ENCODE peak calls at places on chromosomes 12 and 14, in ten cellular contexts. One of them, this sample, is unnamed.

GRCh38 chr12:109134186-109134917 is 18.0 kb downstream of the ACACB start:
- DNase-seq in HT1080: peak
- DNase-seq in GM23338: peak
- DNase-seq in HTR-8/SVneo: peak
- DNase-seq in SW 1271: no peak
- DNase-seq in DMS79: no peak
- DNase-seq in GM13977: peak
- DNase-seq in choroid plexus epithelial cell: peak
- DNase-seq in NCI-H345: no peak
- DNase-seq in GM03348: peak
- DNase-seq in this sample: peak

GRCh38 chr14:50615566-50615965 is 52.5 kb downstream of the SAV1 start:
- DNase-seq in HT1080: no peak
- DNase-seq in choroid plexus epithelial cell: no peak
- DNase-seq in SW 1271: no peak
- DNase-seq in GM03348: no peak
- DNase-seq in DMS79: no peak
- DNase-seq in GM13977: no peak
- DNase-seq in HTR-8/SVneo: no peak
- DNase-seq in GM23338: no peak
- DNase-seq in NCI-H345: no peak
- DNase-seq in this sample: no peak

GRCh38 chr12:45708901-45709300 is 20.6 kb upstream of the ARID2 start:
- DNase-seq in GM13977: no peak
- DNase-seq in GM03348: no peak
- DNase-seq in HT1080: no peak
- DNase-seq in HTR-8/SVneo: no peak
- DNase-seq in choroid plexus epithelial cell: no peak
- DNase-seq in GM23338: no peak
- DNase-seq in SW 1271: no peak
- DNase-seq in NCI-H345: no peak
- DNase-seq in DMS79: no peak
- DNase-seq in this sample: no peak

GRCh38 chr12:12028668-12029402 is 41.9 kb upstream of the BCL2L14 start:
- DNase-seq in GM13977: no peak
- DNase-seq in GM23338: no peak
- DNase-seq in choroid plexus epithelial cell: no peak
- DNase-seq in DMS79: no peak
- DNase-seq in HT1080: no peak
- DNase-seq in NCI-H345: no peak
- DNase-seq in SW 1271: no peak
- DNase-seq in HTR-8/SVneo: no peak
- DNase-seq in GM03348: no peak
- DNase-seq in this sample: no peak

GRCh38 chr14:55730602-55731001 is 150.6 kb downstream of the KTN1 start:
- DNase-seq in NCI-H345: no peak
- DNase-seq in GM03348: no peak
- DNase-seq in DMS79: no peak
- DNase-seq in choroid plexus epithelial cell: no peak
- DNase-seq in HTR-8/SVneo: no peak
- DNase-seq in GM13977: no peak
- DNase-seq in SW 1271: no peak
- DNase-seq in GM23338: no peak
- DNase-seq in HT1080: no peak
- DNase-seq in this sample: no peak

GRCh38 chr12:49334226-49334625 is 2.8 kb downstream of the C1QL4 start:
- DNase-seq in HTR-8/SVneo: no peak
- DNase-seq in choroid plexus epithelial cell: no peak
- DNase-seq in SW 1271: no peak
- DNase-seq in DMS79: no peak
- DNase-seq in GM03348: no peak
- DNase-seq in HT1080: no peak
- DNase-seq in NCI-H345: no peak
- DNase-seq in GM23338: no peak
- DNase-seq in GM13977: no peak
- DNase-seq in this sample: no peak

GRCh38 chr12:52193991-52194390 is 2.2 kb upstream of the KRT80 start:
- DNase-seq in SW 1271: no peak
- DNase-seq in HTR-8/SVneo: peak
- DNase-seq in NCI-H345: no peak
- DNase-seq in GM13977: no peak
- DNase-seq in DMS79: no peak
- DNase-seq in choroid plexus epithelial cell: peak
- DNase-seq in GM03348: no peak
- DNase-seq in GM23338: no peak
- DNase-seq in HT1080: no peak
- DNase-seq in this sample: peak

GRCh38 chr14:96246535-96246839 is 9.5 kb upstream of the BDKRB1 start:
- DNase-seq in choroid plexus epithelial cell: peak
- DNase-seq in HT1080: peak
- DNase-seq in HTR-8/SVneo: peak
- DNase-seq in DMS79: no peak
- DNase-seq in GM13977: no peak
- DNase-seq in GM23338: no peak
- DNase-seq in GM03348: peak
- DNase-seq in NCI-H345: no peak
- DNase-seq in SW 1271: no peak
- DNase-seq in this sample: peak

GRCh38 chr12:57430117-57430930 is 519 bp downstream of the R3HDM2 start:
- DNase-seq in choroid plexus epithelial cell: peak
- DNase-seq in SW 1271: peak
- DNase-seq in HT1080: peak
- DNase-seq in GM03348: peak
- DNase-seq in GM23338: peak
- DNase-seq in GM13977: peak
- DNase-seq in NCI-H345: no peak
- DNase-seq in HTR-8/SVneo: no peak
- DNase-seq in DMS79: peak
- DNase-seq in this sample: no peak

GRCh38 chr14:70366890-70367289 is 7.4 kb upstream of the COX16 start:
- DNase-seq in SW 1271: no peak
- DNase-seq in GM03348: no peak
- DNase-seq in NCI-H345: no peak
- DNase-seq in GM23338: no peak
- DNase-seq in GM13977: no peak
- DNase-seq in HTR-8/SVneo: no peak
- DNase-seq in HT1080: no peak
- DNase-seq in choroid plexus epithelial cell: no peak
- DNase-seq in DMS79: no peak
- DNase-seq in this sample: no peak

GRCh38 chr12:19967001-19967400 is 401.3 kb upstream of the PDE3A start:
- DNase-seq in HTR-8/SVneo: no peak
- DNase-seq in NCI-H345: peak
- DNase-seq in GM23338: no peak
- DNase-seq in HT1080: no peak
- DNase-seq in choroid plexus epithelial cell: no peak
- DNase-seq in DMS79: no peak
- DNase-seq in GM03348: no peak
- DNase-seq in SW 1271: no peak
- DNase-seq in GM13977: no peak
- DNase-seq in this sample: no peak

GRCh38 chr12:14775652-14776020 is 27.6 kb downstream of the WBP11 start:
- DNase-seq in GM13977: no peak
- DNase-seq in NCI-H345: no peak
- DNase-seq in GM03348: peak
- DNase-seq in GM23338: no peak
- DNase-seq in choroid plexus epithelial cell: peak
- DNase-seq in HTR-8/SVneo: no peak
- DNase-seq in HT1080: no peak
- DNase-seq in SW 1271: no peak
- DNase-seq in DMS79: no peak
- DNase-seq in this sample: peak

GRCh38 chr12:95874452-95874851 is 15.7 kb downstream of the SNRPF start:
- DNase-seq in GM03348: no peak
- DNase-seq in NCI-H345: no peak
- DNase-seq in DMS79: no peak
- DNase-seq in SW 1271: no peak
- DNase-seq in HTR-8/SVneo: no peak
- DNase-seq in choroid plexus epithelial cell: no peak
- DNase-seq in GM13977: no peak
- DNase-seq in GM23338: peak
- DNase-seq in HT1080: no peak
- DNase-seq in this sample: no peak

GRCh38 chr12:120358412-120359158 is 10.4 kb downstream of the MSI1 start:
- DNase-seq in choroid plexus epithelial cell: no peak
- DNase-seq in SW 1271: no peak
- DNase-seq in HTR-8/SVneo: no peak
- DNase-seq in GM13977: no peak
- DNase-seq in GM23338: peak
- DNase-seq in GM03348: no peak
- DNase-seq in DMS79: no peak
- DNase-seq in NCI-H345: no peak
- DNase-seq in HT1080: no peak
- DNase-seq in this sample: no peak

GRCh38 chr14:92037989-92038388 is 1.9 kb downstream of the TRIP11 start:
- DNase-seq in GM03348: no peak
- DNase-seq in GM23338: no peak
- DNase-seq in SW 1271: no peak
- DNase-seq in choroid plexus epithelial cell: peak
- DNase-seq in DMS79: no peak
- DNase-seq in GM13977: no peak
- DNase-seq in NCI-H345: no peak
- DNase-seq in HT1080: no peak
- DNase-seq in HTR-8/SVneo: no peak
- DNase-seq in this sample: no peak

GRCh38 chr14:71183856-71184255 is 276.6 kb downstream of the PCNX1 start:
- DNase-seq in GM03348: no peak
- DNase-seq in GM13977: no peak
- DNase-seq in DMS79: peak
- DNase-seq in HT1080: no peak
- DNase-seq in SW 1271: no peak
- DNase-seq in GM23338: no peak
- DNase-seq in HTR-8/SVneo: no peak
- DNase-seq in choroid plexus epithelial cell: no peak
- DNase-seq in NCI-H345: peak
- DNase-seq in this sample: no peak

GRCh38 chr14:29709490-29709889 is 218.2 kb downstream of the PRKD1 start:
- DNase-seq in GM23338: no peak
- DNase-seq in GM03348: peak
- DNase-seq in HTR-8/SVneo: no peak
- DNase-seq in HT1080: no peak
- DNase-seq in SW 1271: no peak
- DNase-seq in GM13977: no peak
- DNase-seq in NCI-H345: no peak
- DNase-seq in DMS79: no peak
- DNase-seq in choroid plexus epithelial cell: peak
- DNase-seq in this sample: no peak

GRCh38 chr12:69196302-69197288 is 42.8 kb upstream of the CPSF6 start:
- DNase-seq in GM03348: no peak
- DNase-seq in HTR-8/SVneo: no peak
- DNase-seq in HT1080: peak
- DNase-seq in GM23338: peak
- DNase-seq in SW 1271: no peak
- DNase-seq in DMS79: no peak
- DNase-seq in choroid plexus epithelial cell: peak
- DNase-seq in NCI-H345: no peak
- DNase-seq in GM13977: no peak
- DNase-seq in this sample: peak

GRCh38 chr14:93007225-93007997 is 84.5 kb downstream of the CHGA start:
- DNase-seq in GM03348: peak
- DNase-seq in GM23338: no peak
- DNase-seq in HTR-8/SVneo: no peak
- DNase-seq in GM13977: no peak
- DNase-seq in NCI-H345: no peak
- DNase-seq in HT1080: peak
- DNase-seq in choroid plexus epithelial cell: peak
- DNase-seq in SW 1271: no peak
- DNase-seq in DMS79: no peak
- DNase-seq in this sample: peak

GRCh38 chr14:74959596-74960180 is 4.3 kb upstream of the PGF start:
- DNase-seq in SW 1271: no peak
- DNase-seq in GM13977: no peak
- DNase-seq in HT1080: peak
- DNase-seq in HTR-8/SVneo: no peak
- DNase-seq in GM23338: no peak
- DNase-seq in DMS79: peak
- DNase-seq in choroid plexus epithelial cell: no peak
- DNase-seq in NCI-H345: no peak
- DNase-seq in GM03348: no peak
- DNase-seq in this sample: peak

GRCh38 chr14:91114079-91115065 is 499 bp downstream of the DGLUCY start:
- DNase-seq in SW 1271: peak
- DNase-seq in choroid plexus epithelial cell: peak
- DNase-seq in DMS79: peak
- DNase-seq in NCI-H345: peak
- DNase-seq in GM13977: peak
- DNase-seq in GM03348: peak
- DNase-seq in GM23338: peak
- DNase-seq in HTR-8/SVneo: peak
- DNase-seq in HT1080: peak
- DNase-seq in this sample: peak

GRCh38 chr12:80033457-80033856 is 65.9 kb upstream of the OTOGL start:
- DNase-seq in HTR-8/SVneo: peak
- DNase-seq in HT1080: peak
- DNase-seq in GM13977: no peak
- DNase-seq in GM03348: peak
- DNase-seq in SW 1271: no peak
- DNase-seq in choroid plexus epithelial cell: peak
- DNase-seq in DMS79: no peak
- DNase-seq in GM23338: no peak
- DNase-seq in NCI-H345: no peak
- DNase-seq in this sample: peak

GRCh38 chr12:49367381-49368239 is at the start of gene SPATS2:
- DNase-seq in SW 1271: peak
- DNase-seq in HT1080: peak
- DNase-seq in GM03348: peak
- DNase-seq in choroid plexus epithelial cell: peak
- DNase-seq in HTR-8/SVneo: no peak
- DNase-seq in DMS79: no peak
- DNase-seq in NCI-H345: no peak
- DNase-seq in GM23338: peak
- DNase-seq in GM13977: no peak
- DNase-seq in this sample: peak

GRCh38 chr12:94941440-94941862 is 62.0 kb downstream of the NDUFA12 start:
- DNase-seq in HT1080: peak
- DNase-seq in HTR-8/SVneo: peak
- DNase-seq in GM23338: no peak
- DNase-seq in NCI-H345: peak
- DNase-seq in GM13977: peak
- DNase-seq in GM03348: peak
- DNase-seq in DMS79: peak
- DNase-seq in SW 1271: no peak
- DNase-seq in choroid plexus epithelial cell: peak
- DNase-seq in this sample: peak

This sample was measured in MCF 10A.